ENCODE peak calls at places on chromosomes 16 and 17, in eight cellular contexts. One of them, this sample, is unnamed.

GRCh38 chr16:26697826-26698225 is 368.9 kb upstream of the C16orf82 start:
- DNase-seq in NCI-H774: no peak
- DNase-seq in SHP77 treated with DMSO at 0.1 percent for 48 hours: peak; percentile 55
- DNase-seq in NCI-H2029: peak; percentile 75
- DNase-seq in activated CD4-positive, alpha-beta T cell treated with anti-CD3 and anti-CD28 coated beads for 36 hours: no peak
- DNase-seq in fibroblast of lung: no peak
- DNase-seq in anterior cingulate cortex: no peak
- DNase-seq in Peyer's patch: no peak
- DNase-seq in this sample: no peak

GRCh38 chr17:42038221-42038973 is 12.0 kb downstream of the C17orf113 start:
- DNase-seq in NCI-H774: no peak
- DNase-seq in SHP77 treated with DMSO at 0.1 percent for 48 hours: no peak
- DNase-seq in NCI-H2029: no peak
- DNase-seq in activated CD4-positive, alpha-beta T cell treated with anti-CD3 and anti-CD28 coated beads for 36 hours: no peak
- DNase-seq in fibroblast of lung: no peak
- DNase-seq in anterior cingulate cortex: no peak
- DNase-seq in Peyer's patch: no peak
- DNase-seq in this sample: no peak

GRCh38 chr16:67150833-67151396 is at the start of gene B3GNT9:
- DNase-seq in NCI-H774: peak; percentile 28
- DNase-seq in SHP77 treated with DMSO at 0.1 percent for 48 hours: no peak
- DNase-seq in NCI-H2029: no peak
- DNase-seq in activated CD4-positive, alpha-beta T cell treated with anti-CD3 and anti-CD28 coated beads for 36 hours: peak; percentile 64
- DNase-seq in fibroblast of lung: peak; percentile 77
- DNase-seq in anterior cingulate cortex: peak; percentile 53
- DNase-seq in Peyer's patch: peak; percentile 51
- DNase-seq in this sample: peak; percentile 43

GRCh38 chr17:30503558-30503957 is 26.4 kb downstream of the GOSR1 start:
- DNase-seq in NCI-H774: no peak
- DNase-seq in SHP77 treated with DMSO at 0.1 percent for 48 hours: no peak
- DNase-seq in NCI-H2029: no peak
- DNase-seq in activated CD4-positive, alpha-beta T cell treated with anti-CD3 and anti-CD28 coated beads for 36 hours: no peak
- DNase-seq in fibroblast of lung: peak; percentile 13
- DNase-seq in anterior cingulate cortex: no peak
- DNase-seq in Peyer's patch: no peak
- DNase-seq in this sample: no peak

GRCh38 chr17:77826132-77826873 is 132.2 kb upstream of the TNRC6C start:
- DNase-seq in NCI-H774: no peak
- DNase-seq in SHP77 treated with DMSO at 0.1 percent for 48 hours: no peak
- DNase-seq in NCI-H2029: no peak
- DNase-seq in activated CD4-positive, alpha-beta T cell treated with anti-CD3 and anti-CD28 coated beads for 36 hours: no peak
- DNase-seq in fibroblast of lung: no peak
- DNase-seq in anterior cingulate cortex: no peak
- DNase-seq in Peyer's patch: no peak
- DNase-seq in this sample: no peak

GRCh38 chr16:31403590-31404352 is 10.6 kb downstream of the ITGAD start:
- DNase-seq in NCI-H774: no peak
- DNase-seq in SHP77 treated with DMSO at 0.1 percent for 48 hours: no peak
- DNase-seq in NCI-H2029: no peak
- DNase-seq in activated CD4-positive, alpha-beta T cell treated with anti-CD3 and anti-CD28 coated beads for 36 hours: no peak
- DNase-seq in fibroblast of lung: no peak
- DNase-seq in anterior cingulate cortex: no peak
- DNase-seq in Peyer's patch: no peak
- DNase-seq in this sample: no peak

GRCh38 chr17:15954222-15954621 is 9.3 kb downstream of the ADORA2B start:
- DNase-seq in NCI-H774: no peak
- DNase-seq in SHP77 treated with DMSO at 0.1 percent for 48 hours: no peak
- DNase-seq in NCI-H2029: no peak
- DNase-seq in activated CD4-positive, alpha-beta T cell treated with anti-CD3 and anti-CD28 coated beads for 36 hours: no peak
- DNase-seq in fibroblast of lung: peak; percentile 90
- DNase-seq in anterior cingulate cortex: no peak
- DNase-seq in Peyer's patch: no peak
- DNase-seq in this sample: peak; percentile 62

GRCh38 chr17:67050476-67051154 is 6.3 kb downstream of the CACNG1 start:
- DNase-seq in NCI-H774: no peak
- DNase-seq in SHP77 treated with DMSO at 0.1 percent for 48 hours: no peak
- DNase-seq in NCI-H2029: no peak
- DNase-seq in activated CD4-positive, alpha-beta T cell treated with anti-CD3 and anti-CD28 coated beads for 36 hours: no peak
- DNase-seq in fibroblast of lung: no peak
- DNase-seq in anterior cingulate cortex: no peak
- DNase-seq in Peyer's patch: no peak
- DNase-seq in this sample: no peak

GRCh38 chr17:43720311-43721060 is 38.1 kb downstream of the SOST start:
- DNase-seq in NCI-H774: peak; percentile 74
- DNase-seq in SHP77 treated with DMSO at 0.1 percent for 48 hours: no peak
- DNase-seq in NCI-H2029: no peak
- DNase-seq in activated CD4-positive, alpha-beta T cell treated with anti-CD3 and anti-CD28 coated beads for 36 hours: peak; percentile 88
- DNase-seq in fibroblast of lung: peak; percentile 67
- DNase-seq in anterior cingulate cortex: peak; percentile 54
- DNase-seq in Peyer's patch: peak; percentile 79
- DNase-seq in this sample: peak; percentile 20

GRCh38 chr16:84132527-84133285 is 12.3 kb downstream of the HSDL1 start:
- DNase-seq in NCI-H774: no peak
- DNase-seq in SHP77 treated with DMSO at 0.1 percent for 48 hours: no peak
- DNase-seq in NCI-H2029: no peak
- DNase-seq in activated CD4-positive, alpha-beta T cell treated with anti-CD3 and anti-CD28 coated beads for 36 hours: no peak
- DNase-seq in fibroblast of lung: no peak
- DNase-seq in anterior cingulate cortex: no peak
- DNase-seq in Peyer's patch: no peak
- DNase-seq in this sample: no peak

GRCh38 chr17:64538508-64539120 is 31.8 kb downstream of the CEP95 start:
- DNase-seq in NCI-H774: no peak
- DNase-seq in SHP77 treated with DMSO at 0.1 percent for 48 hours: no peak
- DNase-seq in NCI-H2029: no peak
- DNase-seq in activated CD4-positive, alpha-beta T cell treated with anti-CD3 and anti-CD28 coated beads for 36 hours: no peak
- DNase-seq in fibroblast of lung: no peak
- DNase-seq in anterior cingulate cortex: no peak
- DNase-seq in Peyer's patch: no peak
- DNase-seq in this sample: no peak

GRCh38 chr16:89095401-89095974 is 1.8 kb downstream of the ACSF3 start:
- DNase-seq in NCI-H774: no peak
- DNase-seq in SHP77 treated with DMSO at 0.1 percent for 48 hours: no peak
- DNase-seq in NCI-H2029: no peak
- DNase-seq in activated CD4-positive, alpha-beta T cell treated with anti-CD3 and anti-CD28 coated beads for 36 hours: no peak
- DNase-seq in fibroblast of lung: no peak
- DNase-seq in anterior cingulate cortex: no peak
- DNase-seq in Peyer's patch: peak; percentile 53
- DNase-seq in this sample: no peak

GRCh38 chr17:78010759-78011158 is 52.3 kb downstream of the TNRC6C start:
- DNase-seq in NCI-H774: no peak
- DNase-seq in SHP77 treated with DMSO at 0.1 percent for 48 hours: no peak
- DNase-seq in NCI-H2029: no peak
- DNase-seq in activated CD4-positive, alpha-beta T cell treated with anti-CD3 and anti-CD28 coated beads for 36 hours: peak; percentile 44
- DNase-seq in fibroblast of lung: no peak
- DNase-seq in anterior cingulate cortex: no peak
- DNase-seq in Peyer's patch: no peak
- DNase-seq in this sample: no peak

GRCh38 chr17:43515641-43516040 is 30.5 kb downstream of the ETV4 start:
- DNase-seq in NCI-H774: no peak
- DNase-seq in SHP77 treated with DMSO at 0.1 percent for 48 hours: no peak
- DNase-seq in NCI-H2029: no peak
- DNase-seq in activated CD4-positive, alpha-beta T cell treated with anti-CD3 and anti-CD28 coated beads for 36 hours: no peak
- DNase-seq in fibroblast of lung: no peak
- DNase-seq in anterior cingulate cortex: no peak
- DNase-seq in Peyer's patch: no peak
- DNase-seq in this sample: no peak

GRCh38 chr16:4371481-4372314 is at the start of gene VASN:
- DNase-seq in NCI-H774: peak; percentile 29
- DNase-seq in SHP77 treated with DMSO at 0.1 percent for 48 hours: no peak
- DNase-seq in NCI-H2029: peak; percentile 51
- DNase-seq in activated CD4-positive, alpha-beta T cell treated with anti-CD3 and anti-CD28 coated beads for 36 hours: peak; percentile 81
- DNase-seq in fibroblast of lung: peak; percentile 69
- DNase-seq in anterior cingulate cortex: peak; percentile 54
- DNase-seq in Peyer's patch: peak; percentile 74
- DNase-seq in this sample: peak; percentile 53

GRCh38 chr17:72421128-72422092 is 300.6 kb downstream of the SOX9 start:
- DNase-seq in NCI-H774: no peak
- DNase-seq in SHP77 treated with DMSO at 0.1 percent for 48 hours: no peak
- DNase-seq in NCI-H2029: no peak
- DNase-seq in activated CD4-positive, alpha-beta T cell treated with anti-CD3 and anti-CD28 coated beads for 36 hours: peak; percentile 73
- DNase-seq in fibroblast of lung: peak; percentile 99
- DNase-seq in anterior cingulate cortex: no peak
- DNase-seq in Peyer's patch: no peak
- DNase-seq in this sample: peak; percentile 98

GRCh38 chr16:73021866-73022495 is 25.9 kb downstream of the ZFHX3 start:
- DNase-seq in NCI-H774: no peak
- DNase-seq in SHP77 treated with DMSO at 0.1 percent for 48 hours: no peak
- DNase-seq in NCI-H2029: no peak
- DNase-seq in activated CD4-positive, alpha-beta T cell treated with anti-CD3 and anti-CD28 coated beads for 36 hours: no peak
- DNase-seq in fibroblast of lung: no peak
- DNase-seq in anterior cingulate cortex: no peak
- DNase-seq in Peyer's patch: no peak
- DNase-seq in this sample: no peak

GRCh38 chr17:35723735-35724134 is 7.7 kb upstream of the RASL10B start:
- DNase-seq in NCI-H774: no peak
- DNase-seq in SHP77 treated with DMSO at 0.1 percent for 48 hours: no peak
- DNase-seq in NCI-H2029: no peak
- DNase-seq in activated CD4-positive, alpha-beta T cell treated with anti-CD3 and anti-CD28 coated beads for 36 hours: no peak
- DNase-seq in fibroblast of lung: no peak
- DNase-seq in anterior cingulate cortex: no peak
- DNase-seq in Peyer's patch: no peak
- DNase-seq in this sample: no peak

GRCh38 chr17:30165960-30166359 is 49.3 kb downstream of the NSRP1 start:
- DNase-seq in NCI-H774: no peak
- DNase-seq in SHP77 treated with DMSO at 0.1 percent for 48 hours: no peak
- DNase-seq in NCI-H2029: no peak
- DNase-seq in activated CD4-positive, alpha-beta T cell treated with anti-CD3 and anti-CD28 coated beads for 36 hours: no peak
- DNase-seq in fibroblast of lung: no peak
- DNase-seq in anterior cingulate cortex: no peak
- DNase-seq in Peyer's patch: no peak
- DNase-seq in this sample: no peak

GRCh38 chr16:85395913-85396878 is 216.9 kb upstream of the GSE1 start:
- DNase-seq in NCI-H774: no peak
- DNase-seq in SHP77 treated with DMSO at 0.1 percent for 48 hours: peak; percentile 48
- DNase-seq in NCI-H2029: no peak
- DNase-seq in activated CD4-positive, alpha-beta T cell treated with anti-CD3 and anti-CD28 coated beads for 36 hours: peak; percentile 3
- DNase-seq in fibroblast of lung: peak; percentile 47
- DNase-seq in anterior cingulate cortex: no peak
- DNase-seq in Peyer's patch: no peak
- DNase-seq in this sample: peak; percentile 48

GRCh38 chr17:17109231-17109630 is 67.0 kb downstream of the MPRIP start:
- DNase-seq in NCI-H774: no peak
- DNase-seq in SHP77 treated with DMSO at 0.1 percent for 48 hours: no peak
- DNase-seq in NCI-H2029: no peak
- DNase-seq in activated CD4-positive, alpha-beta T cell treated with anti-CD3 and anti-CD28 coated beads for 36 hours: no peak
- DNase-seq in fibroblast of lung: no peak
- DNase-seq in anterior cingulate cortex: no peak
- DNase-seq in Peyer's patch: no peak
- DNase-seq in this sample: no peak

GRCh38 chr16:65010136-65010535 is 111.7 kb downstream of the CDH11 start:
- DNase-seq in NCI-H774: no peak
- DNase-seq in SHP77 treated with DMSO at 0.1 percent for 48 hours: no peak
- DNase-seq in NCI-H2029: no peak
- DNase-seq in activated CD4-positive, alpha-beta T cell treated with anti-CD3 and anti-CD28 coated beads for 36 hours: no peak
- DNase-seq in fibroblast of lung: peak; percentile 20
- DNase-seq in anterior cingulate cortex: no peak
- DNase-seq in Peyer's patch: no peak
- DNase-seq in this sample: no peak

GRCh38 chr17:77905766-77906165 is 52.7 kb upstream of the TNRC6C start:
- DNase-seq in NCI-H774: no peak
- DNase-seq in SHP77 treated with DMSO at 0.1 percent for 48 hours: no peak
- DNase-seq in NCI-H2029: no peak
- DNase-seq in activated CD4-positive, alpha-beta T cell treated with anti-CD3 and anti-CD28 coated beads for 36 hours: no peak
- DNase-seq in fibroblast of lung: no peak
- DNase-seq in anterior cingulate cortex: no peak
- DNase-seq in Peyer's patch: no peak
- DNase-seq in this sample: no peak

GRCh38 chr16:4882633-4883285 is 35.5 kb downstream of the UBN1 start:
- DNase-seq in NCI-H774: no peak
- DNase-seq in SHP77 treated with DMSO at 0.1 percent for 48 hours: peak; percentile 32
- DNase-seq in NCI-H2029: peak; percentile 96
- DNase-seq in activated CD4-positive, alpha-beta T cell treated with anti-CD3 and anti-CD28 coated beads for 36 hours: no peak
- DNase-seq in fibroblast of lung: peak; percentile 89
- DNase-seq in anterior cingulate cortex: no peak
- DNase-seq in Peyer's patch: no peak
- DNase-seq in this sample: peak; percentile 56

GRCh38 chr16:68093816-68094613 is 8.8 kb downstream of the NFATC3 start:
- DNase-seq in NCI-H774: no peak
- DNase-seq in SHP77 treated with DMSO at 0.1 percent for 48 hours: no peak
- DNase-seq in NCI-H2029: no peak
- DNase-seq in activated CD4-positive, alpha-beta T cell treated with anti-CD3 and anti-CD28 coated beads for 36 hours: no peak
- DNase-seq in fibroblast of lung: peak; percentile 40
- DNase-seq in anterior cingulate cortex: no peak
- DNase-seq in Peyer's patch: no peak
- DNase-seq in this sample: no peak

GRCh38 chr17:28733346-28733745 is 4.8 kb downstream of the NEK8 start:
- DNase-seq in NCI-H774: no peak
- DNase-seq in SHP77 treated with DMSO at 0.1 percent for 48 hours: no peak
- DNase-seq in NCI-H2029: no peak
- DNase-seq in activated CD4-positive, alpha-beta T cell treated with anti-CD3 and anti-CD28 coated beads for 36 hours: no peak
- DNase-seq in fibroblast of lung: no peak
- DNase-seq in anterior cingulate cortex: no peak
- DNase-seq in Peyer's patch: no peak
- DNase-seq in this sample: no peak

GRCh38 chr16:67593288-67593687 is 31.0 kb downstream of the CTCF start:
- DNase-seq in NCI-H774: no peak
- DNase-seq in SHP77 treated with DMSO at 0.1 percent for 48 hours: no peak
- DNase-seq in NCI-H2029: no peak
- DNase-seq in activated CD4-positive, alpha-beta T cell treated with anti-CD3 and anti-CD28 coated beads for 36 hours: no peak
- DNase-seq in fibroblast of lung: peak; percentile 12
- DNase-seq in anterior cingulate cortex: no peak
- DNase-seq in Peyer's patch: no peak
- DNase-seq in this sample: no peak

GRCh38 chr17:57600092-57600491 is 145.0 kb downstream of the CCDC182 start:
- DNase-seq in NCI-H774: no peak
- DNase-seq in SHP77 treated with DMSO at 0.1 percent for 48 hours: no peak
- DNase-seq in NCI-H2029: no peak
- DNase-seq in activated CD4-positive, alpha-beta T cell treated with anti-CD3 and anti-CD28 coated beads for 36 hours: peak; percentile 62
- DNase-seq in fibroblast of lung: peak; percentile 17
- DNase-seq in anterior cingulate cortex: no peak
- DNase-seq in Peyer's patch: peak; percentile 45
- DNase-seq in this sample: no peak

GRCh38 chr17:14755002-14755401 is 454.1 kb downstream of the HS3ST3B1 start:
- DNase-seq in NCI-H774: no peak
- DNase-seq in SHP77 treated with DMSO at 0.1 percent for 48 hours: no peak
- DNase-seq in NCI-H2029: no peak
- DNase-seq in activated CD4-positive, alpha-beta T cell treated with anti-CD3 and anti-CD28 coated beads for 36 hours: no peak
- DNase-seq in fibroblast of lung: no peak
- DNase-seq in anterior cingulate cortex: no peak
- DNase-seq in Peyer's patch: no peak
- DNase-seq in this sample: no peak

GRCh38 chr16:29315046-29315445 is 91.5 kb downstream of the NPIPB11 start:
- DNase-seq in NCI-H774: no peak
- DNase-seq in SHP77 treated with DMSO at 0.1 percent for 48 hours: no peak
- DNase-seq in NCI-H2029: no peak
- DNase-seq in activated CD4-positive, alpha-beta T cell treated with anti-CD3 and anti-CD28 coated beads for 36 hours: no peak
- DNase-seq in fibroblast of lung: no peak
- DNase-seq in anterior cingulate cortex: no peak
- DNase-seq in Peyer's patch: no peak
- DNase-seq in this sample: no peak

GRCh38 chr16:73771676-73772075 is 524.9 kb upstream of the PSMD7 start:
- DNase-seq in NCI-H774: no peak
- DNase-seq in SHP77 treated with DMSO at 0.1 percent for 48 hours: no peak
- DNase-seq in NCI-H2029: no peak
- DNase-seq in activated CD4-positive, alpha-beta T cell treated with anti-CD3 and anti-CD28 coated beads for 36 hours: no peak
- DNase-seq in fibroblast of lung: peak; percentile 40
- DNase-seq in anterior cingulate cortex: no peak
- DNase-seq in Peyer's patch: no peak
- DNase-seq in this sample: peak; percentile 50

This sample was measured in brain microvascular endothelial cell.